ENCODE peak calls at places on chromosomes 7 and 10, in ten cellular contexts. O is naive thymus-derived CD8-positive, alpha-beta T cell; L is BE2C; U is iPS-NIHi11; S is left cardiac atrium; A is NCI-H1436; B is pons; Q is HT1080; X is AG04449; Y is GM10248. Z is an unnamed sample.

GRCh38 chr10:28728396-28728795 is 51.1 kb downstream of the BAMBI start:
- DNase-seq in U (no peak), Q (no peak), L (no peak), X (no peak), Y (no peak), A (no peak), O (no peak), B (no peak), S (no peak), Z (no peak)

GRCh38 chr7:51314726-51315125 is 1.9 kb downstream of the COBL start:
- DNase-seq in O (no peak), A (no peak), Y (no peak), L (no peak), U (no peak), S (no peak), Q (no peak), X (no peak), B (peak; percentile 87), Z (no peak)

GRCh38 chr7:10973942-10974716 is 457 bp downstream of the PHF14 start:
- DNase-seq in B (peak; percentile 25), U (peak; percentile 44), O (no peak), Y (peak; percentile 33), S (no peak), A (peak; percentile 21), L (peak; percentile 47), X (no peak), Q (peak; percentile 40), Z (peak; percentile 45)

GRCh38 chr10:71043858-71044257 is 155.5 kb upstream of the PCBD1 start:
- DNase-seq in Q (no peak), S (no peak), U (no peak), O (no peak), Y (no peak), A (no peak), B (no peak), X (no peak), L (no peak), Z (no peak)

GRCh38 chr10:122490786-122491680 is 29.7 kb downstream of the HTRA1 start:
- DNase-seq in Y (no peak), U (no peak), S (no peak), Q (no peak), L (no peak), O (no peak), B (no peak), X (no peak), A (no peak), Z (no peak)

GRCh38 chr10:132826524-132827422 is 40.8 kb upstream of the NKX6-2 start:
- DNase-seq in Y (no peak), Q (no peak), A (no peak), U (peak; percentile 5), X (no peak), L (peak; percentile 3), O (no peak), S (no peak), B (no peak), Z (no peak)

GRCh38 chr7:100155553-100156317 is 2.8 kb downstream of the TRAPPC14 start:
- DNase-seq in Q (no peak), A (no peak), U (no peak), X (no peak), O (no peak), S (no peak), Y (no peak), B (no peak), L (no peak), Z (no peak)

GRCh38 chr7:134044682-134045081 is 82.5 kb upstream of the LRGUK start:
- DNase-seq in U (no peak), A (no peak), O (no peak), B (no peak), L (no peak), Y (no peak), Q (no peak), X (peak; percentile 5), S (no peak), Z (no peak)

GRCh38 chr10:117163061-117163953 is 25.2 kb upstream of the VAX1 start:
- DNase-seq in O (no peak), L (no peak), U (peak; percentile 77), S (no peak), Q (no peak), A (peak; percentile 44), B (no peak), Y (no peak), X (no peak), Z (peak; percentile 36)

GRCh38 chr7:94008537-94008936 is 4.4 kb upstream of the BET1 start:
- DNase-seq in A (no peak), S (no peak), Y (no peak), L (no peak), Q (peak; percentile 53), B (no peak), O (no peak), X (no peak), U (no peak), Z (no peak)

GRCh38 chr7:39605087-39605486 is 18.3 kb upstream of the RALA start:
- DNase-seq in U (no peak), B (no peak), L (no peak), S (no peak), Y (no peak), A (no peak), Q (peak; percentile 51), X (no peak), O (no peak), Z (no peak)

GRCh38 chr7:90613088-90613498 is 17.0 kb downstream of the CDK14 start:
- DNase-seq in A (no peak), Q (no peak), X (no peak), L (no peak), U (no peak), S (no peak), Y (peak; percentile 41), O (no peak), B (no peak), Z (no peak)

GRCh38 chr10:129742742-129743550 is 221.1 kb downstream of the EBF3 start:
- DNase-seq in O (no peak), U (no peak), Q (no peak), A (no peak), X (no peak), Y (no peak), B (no peak), S (no peak), L (no peak), Z (no peak)

GRCh38 chr10:17737021-17737965 is 14.7 kb upstream of the TMEM236 start:
- DNase-seq in Q (peak; percentile 43), L (no peak), A (peak; percentile 9), O (no peak), X (no peak), Y (peak; percentile 50), S (peak; percentile 61), U (no peak), B (peak; percentile 53), Z (no peak)

GRCh38 chr10:35765039-35765662 is 123.1 kb upstream of the FZD8 start:
- DNase-seq in B (peak; percentile 14), L (no peak), Q (no peak), O (no peak), S (peak; percentile 47), Y (no peak), U (no peak), X (no peak), A (no peak), Z (peak; percentile 22)

GRCh38 chr10:13559124-13559700 is 27.6 kb upstream of the PRPF18 start:
- DNase-seq in Q (no peak), B (no peak), S (no peak), O (no peak), L (no peak), Y (no peak), A (no peak), X (no peak), U (no peak), Z (no peak)

GRCh38 chr7:840001-840600 is 7.8 kb downstream of the SUN1 start:
- DNase-seq in B (no peak), O (no peak), U (no peak), X (no peak), L (no peak), Q (no peak), Y (no peak), S (no peak), A (no peak), Z (no peak)

GRCh38 chr10:124996127-124996853 is 54.4 kb downstream of the ZRANB1 start:
- DNase-seq in Y (peak; percentile 11), A (no peak), S (peak; percentile 22), Q (no peak), U (peak; percentile 21), X (no peak), L (no peak), O (no peak), B (no peak), Z (peak; percentile 6)

GRCh38 chr10:83522881-83523386 is 616.4 kb upstream of the GHITM start:
- DNase-seq in A (no peak), Q (no peak), U (no peak), B (peak; percentile 5), S (peak; percentile 39), Y (no peak), O (no peak), L (no peak), X (peak; percentile 4), Z (no peak)

GRCh38 chr10:84117683-84118394 is 21.5 kb upstream of the GHITM start:
- DNase-seq in U (no peak), A (no peak), L (no peak), O (no peak), S (no peak), X (no peak), Y (no peak), B (no peak), Q (no peak), Z (no peak)

GRCh38 chr10:106992064-106992463 is 172.4 kb downstream of the SORCS1 start:
- DNase-seq in U (no peak), A (no peak), S (no peak), B (peak; percentile 78), Y (no peak), X (no peak), Q (no peak), L (no peak), O (no peak), Z (no peak)

GRCh38 chr7:134024729-134025128 is 102.4 kb upstream of the LRGUK start:
- DNase-seq in Q (no peak), L (peak; percentile 32), O (no peak), U (no peak), A (no peak), B (peak; percentile 54), X (no peak), S (no peak), Y (no peak), Z (no peak)

GRCh38 chr10:131038056-131038455 is 273.5 kb downstream of the TCERG1L start:
- DNase-seq in A (no peak), O (no peak), Y (no peak), U (no peak), B (no peak), X (no peak), L (no peak), S (no peak), Q (no peak), Z (no peak)

GRCh38 chr10:30553625-30554442 is 75.7 kb downstream of the LYZL2 start:
- DNase-seq in Q (no peak), X (no peak), U (peak; percentile 67), S (peak; percentile 86), B (no peak), O (no peak), Y (no peak), L (peak; percentile 29), A (no peak), Z (no peak)

GRCh38 chr10:128278362-128278761 is 152.1 kb upstream of the MKI67 start:
- DNase-seq in U (no peak), A (no peak), Q (no peak), S (no peak), B (no peak), O (no peak), L (no peak), Y (no peak), X (no peak), Z (no peak)

GRCh38 chr10:15209827-15210509 is 41.5 kb upstream of the NMT2 start:
- DNase-seq in A (peak; percentile 80), Y (peak; percentile 78), O (peak; percentile 81), B (peak; percentile 80), Q (peak; percentile 23), L (peak; percentile 86), X (no peak), U (peak; percentile 81), S (peak; percentile 88), Z (peak; percentile 67)

GRCh38 chr7:34281260-34281659 is 375.9 kb downstream of the BMPER start:
- DNase-seq in X (no peak), B (no peak), U (no peak), Y (no peak), L (no peak), Q (no peak), A (no peak), S (no peak), O (no peak), Z (no peak)

GRCh38 chr10:74934100-74934812 is 107.9 kb downstream of the KAT6B start:
- DNase-seq in U (no peak), X (no peak), A (no peak), S (no peak), Y (no peak), B (no peak), O (no peak), Q (no peak), L (no peak), Z (no peak)